ENCODE peak calls at places on chromosome 13, in eight cellular contexts. W is CD8-positive, alpha-beta memory T cell; D is activated naive CD4-positive, alpha-beta T cell treated with anti-CD3 and anti-CD28 coated beads, Interleukin-2, amount 10 ng/mL, durations not matched to agents 7 days and 5 days; R is ovary; Y is smooth muscle cell of the brain vasculature; S is fibroblast of lung; C is dorsolateral prefrontal cortex; E is left cardiac atrium. K is an unnamed sample.

GRCh38 chr13:107329991-107330390 is 762.1 kb upstream of the ARGLU1 start:
- DNase-seq in W (no peak), R (no peak), C (no peak), E (no peak), D (no peak), Y (no peak), S (peak), K (no peak)

GRCh38 chr13:59776924-59777690 is 386.6 kb downstream of the DIAPH3 start:
- DNase-seq in S (peak), W (no peak), D (no peak), C (no peak), R (no peak), Y (peak), E (no peak), K (no peak)

GRCh38 chr13:26837102-26837501 is 76.5 kb upstream of the GPR12 start:
- DNase-seq in D (no peak), S (no peak), C (no peak), Y (no peak), E (no peak), R (no peak), W (no peak), K (no peak)

GRCh38 chr13:113426591-113426986 is 26.7 kb downstream of the ADPRHL1 start:
- DNase-seq in R (no peak), C (no peak), W (no peak), D (no peak), Y (no peak), E (no peak), S (no peak), K (no peak)

GRCh38 chr13:98280176-98280510 is 103.1 kb upstream of the RNF113B start:
- DNase-seq in E (no peak), W (no peak), C (no peak), Y (no peak), R (no peak), D (no peak), S (no peak), K (no peak)

GRCh38 chr13:75635101-75635620 is 969 bp upstream of the LMO7 start:
- DNase-seq in W (no peak), Y (no peak), C (no peak), R (peak), D (peak), E (no peak), S (peak), K (peak)

GRCh38 chr13:59458908-59459579 is 704.7 kb downstream of the DIAPH3 start:
- DNase-seq in R (no peak), Y (peak), C (no peak), E (peak), W (no peak), D (no peak), S (peak), K (no peak)

GRCh38 chr13:35874704-35875103 is 256.5 kb downstream of the DCLK1 start:
- DNase-seq in S (no peak), W (no peak), E (peak), D (no peak), Y (no peak), C (no peak), R (no peak), K (no peak)